ENCODE peak calls at places on chromosomes 7 and 10, in four cellular contexts. One of them, this sample, is unnamed.

GRCh38 chr7:69166979-69167516 is 431.2 kb upstream of the AUTS2 start:
- DNase-seq in upper lobe of left lung: no peak
- DNase-seq in H1: peak
- DNase-seq in transverse colon: no peak
- DNase-seq in this sample: no peak

GRCh38 chr7:100681491-100682227 is 8.1 kb downstream of the GNB2 start:
- DNase-seq in H1: no peak
- DNase-seq in upper lobe of left lung: peak
- DNase-seq in transverse colon: peak
- DNase-seq in this sample: peak

GRCh38 chr10:29160110-29160669 is 128.7 kb upstream of the LYZL1 start:
- DNase-seq in transverse colon: no peak
- DNase-seq in upper lobe of left lung: no peak
- DNase-seq in H1: no peak
- DNase-seq in this sample: no peak

GRCh38 chr7:48875300-48875916 is 48.9 kb upstream of the CDC14C start:
- DNase-seq in upper lobe of left lung: no peak
- DNase-seq in H1: peak
- DNase-seq in transverse colon: peak
- DNase-seq in this sample: no peak

GRCh38 chr10:30798621-30799020 is 169.1 kb upstream of the LYZL2 start:
- DNase-seq in transverse colon: no peak
- DNase-seq in H1: no peak
- DNase-seq in upper lobe of left lung: no peak
- DNase-seq in this sample: peak

GRCh38 chr7:157457355-157458253 is 120.8 kb downstream of the DNAJB6 start:
- DNase-seq in transverse colon: no peak
- DNase-seq in upper lobe of left lung: no peak
- DNase-seq in H1: peak
- DNase-seq in this sample: no peak

GRCh38 chr10:27644307-27644939 is 101.2 kb downstream of the MKX start:
- DNase-seq in transverse colon: no peak
- DNase-seq in upper lobe of left lung: no peak
- DNase-seq in H1: no peak
- DNase-seq in this sample: no peak

GRCh38 chr7:51278797-51279196 is 37.8 kb downstream of the COBL start:
- DNase-seq in transverse colon: no peak
- DNase-seq in H1: peak
- DNase-seq in upper lobe of left lung: no peak
- DNase-seq in this sample: no peak

GRCh38 chr7:138505361-138505873 is 45.4 kb downstream of the TRIM24 start:
- DNase-seq in upper lobe of left lung: no peak
- DNase-seq in transverse colon: no peak
- DNase-seq in H1: no peak
- DNase-seq in this sample: no peak

GRCh38 chr10:19488592-19489280 is 327.5 kb upstream of the PLXDC2 start:
- DNase-seq in transverse colon: peak
- DNase-seq in upper lobe of left lung: peak
- DNase-seq in H1: peak
- DNase-seq in this sample: peak

GRCh38 chr10:112687647-112688046 is 240.6 kb downstream of the VTI1A start:
- DNase-seq in transverse colon: no peak
- DNase-seq in upper lobe of left lung: no peak
- DNase-seq in H1: no peak
- DNase-seq in this sample: no peak

DNA sequence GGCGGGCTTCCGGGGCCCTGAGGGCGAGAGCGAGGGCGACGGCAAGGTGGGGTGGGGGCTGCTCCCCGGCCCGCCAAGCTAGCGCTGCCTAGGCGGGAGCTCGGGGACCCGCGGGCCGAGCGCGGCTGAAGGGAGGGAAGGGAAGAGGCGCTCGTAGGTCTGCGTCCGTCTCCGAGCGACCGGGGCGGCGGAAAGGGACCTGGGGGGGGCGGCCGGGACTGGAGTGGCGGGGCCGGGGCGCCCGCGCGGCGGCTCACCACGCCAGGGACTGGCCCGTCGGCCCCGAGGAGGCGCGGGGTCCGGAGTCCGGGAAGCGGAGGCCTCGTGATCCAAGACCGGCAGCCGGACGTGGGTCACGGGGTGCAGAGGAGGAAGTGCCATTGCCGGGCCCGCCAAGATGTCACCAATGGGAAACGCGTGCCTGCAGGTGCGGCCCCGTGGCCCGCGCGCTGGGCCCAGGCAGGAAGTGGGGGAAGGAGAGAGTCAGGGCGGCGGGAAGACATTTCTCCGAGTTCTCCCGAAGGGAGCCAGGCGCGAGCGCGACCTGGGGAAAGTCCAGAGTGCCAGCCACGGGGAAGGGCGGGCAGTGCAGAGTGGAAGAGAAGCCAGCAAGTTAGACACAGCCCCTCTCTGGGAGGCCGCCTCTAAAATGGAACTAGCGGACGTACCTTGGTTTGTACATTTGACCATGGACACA is 11.9 kb downstream of the HNRNPF start:
- DNase-seq in H1: peak
- DNase-seq in upper lobe of left lung: peak
- DNase-seq in transverse colon: peak
- DNase-seq in this sample: peak
- TF ChIP-seq EP300 in H1: peak
- TF ChIP-seq EP300 in upper lobe of left lung: peak
- TF ChIP-seq EP300 in transverse colon: peak
- TF ChIP-seq EP300 in this sample: no peak

GRCh38 chr7:30751696-30752273 is at the start of gene INMT:
- DNase-seq in transverse colon: no peak
- DNase-seq in upper lobe of left lung: peak
- DNase-seq in H1: no peak
- DNase-seq in this sample: no peak
- TF ChIP-seq POLR2AphosphoS5 in transverse colon: no peak
- TF ChIP-seq POLR2AphosphoS5 in upper lobe of left lung: peak
- TF ChIP-seq POLR2AphosphoS5 in H1: no peak
- TF ChIP-seq POLR2AphosphoS5 in this sample: no peak

GRCh38 chr7:55067748-55068147 is 48.9 kb downstream of the EGFR start:
- DNase-seq in transverse colon: no peak
- DNase-seq in H1: no peak
- DNase-seq in upper lobe of left lung: no peak
- DNase-seq in this sample: no peak
- TF ChIP-seq EP300 in transverse colon: no peak
- TF ChIP-seq EP300 in H1: no peak
- TF ChIP-seq EP300 in upper lobe of left lung: no peak
- TF ChIP-seq EP300 in this sample: no peak

DNA sequence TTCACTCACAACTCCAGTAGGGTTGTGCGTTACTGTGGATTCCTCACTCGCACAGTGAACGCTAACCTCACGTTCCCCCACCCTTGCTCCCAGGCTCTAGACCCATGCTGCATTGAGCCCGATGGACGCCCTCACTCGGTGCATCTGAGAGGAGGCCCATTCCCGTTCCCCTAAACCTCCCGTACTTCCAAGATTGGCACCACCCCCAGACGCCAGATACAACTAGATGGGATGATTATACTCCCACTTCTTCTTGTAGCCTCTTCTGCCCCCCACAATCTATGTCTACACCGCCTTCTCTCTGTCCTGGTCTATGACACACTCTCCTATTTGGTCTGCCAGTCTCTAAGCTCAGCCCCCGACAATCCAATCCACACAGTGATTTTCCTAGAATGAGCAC is 57.3 kb upstream of the NCAPG2 start:
- DNase-seq in upper lobe of left lung: no peak
- DNase-seq in H1: peak
- DNase-seq in transverse colon: no peak
- DNase-seq in this sample: no peak
- TF ChIP-seq POLR2AphosphoS5 in upper lobe of left lung: no peak
- TF ChIP-seq POLR2AphosphoS5 in H1: peak
- TF ChIP-seq POLR2AphosphoS5 in transverse colon: no peak
- TF ChIP-seq POLR2AphosphoS5 in this sample: no peak

DNA sequence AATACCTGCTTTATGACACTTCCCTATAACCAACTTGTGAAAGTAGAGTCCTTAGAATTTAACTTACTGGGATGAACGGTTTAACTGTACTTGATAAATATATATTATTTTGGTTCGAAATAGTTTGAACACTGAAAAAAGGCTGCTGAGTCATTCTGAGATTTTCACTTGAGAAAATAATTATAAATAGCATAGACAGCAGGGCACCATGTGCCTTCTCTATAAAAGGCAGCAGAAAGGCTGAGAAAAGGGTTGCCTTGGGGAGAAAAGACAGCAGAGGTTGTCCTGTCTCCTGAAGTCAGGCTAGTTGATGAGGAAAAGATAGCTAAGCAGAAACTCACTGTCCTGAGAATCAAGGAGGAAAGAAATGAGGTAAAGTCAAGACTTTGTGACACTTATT is 92.4 kb downstream of the CTTNBP2 start:
- DNase-seq in H1: no peak
- DNase-seq in upper lobe of left lung: no peak
- DNase-seq in transverse colon: no peak
- DNase-seq in this sample: no peak
- TF ChIP-seq EP300 in H1: no peak
- TF ChIP-seq EP300 in upper lobe of left lung: no peak
- TF ChIP-seq EP300 in transverse colon: no peak
- TF ChIP-seq EP300 in this sample: no peak

DNA sequence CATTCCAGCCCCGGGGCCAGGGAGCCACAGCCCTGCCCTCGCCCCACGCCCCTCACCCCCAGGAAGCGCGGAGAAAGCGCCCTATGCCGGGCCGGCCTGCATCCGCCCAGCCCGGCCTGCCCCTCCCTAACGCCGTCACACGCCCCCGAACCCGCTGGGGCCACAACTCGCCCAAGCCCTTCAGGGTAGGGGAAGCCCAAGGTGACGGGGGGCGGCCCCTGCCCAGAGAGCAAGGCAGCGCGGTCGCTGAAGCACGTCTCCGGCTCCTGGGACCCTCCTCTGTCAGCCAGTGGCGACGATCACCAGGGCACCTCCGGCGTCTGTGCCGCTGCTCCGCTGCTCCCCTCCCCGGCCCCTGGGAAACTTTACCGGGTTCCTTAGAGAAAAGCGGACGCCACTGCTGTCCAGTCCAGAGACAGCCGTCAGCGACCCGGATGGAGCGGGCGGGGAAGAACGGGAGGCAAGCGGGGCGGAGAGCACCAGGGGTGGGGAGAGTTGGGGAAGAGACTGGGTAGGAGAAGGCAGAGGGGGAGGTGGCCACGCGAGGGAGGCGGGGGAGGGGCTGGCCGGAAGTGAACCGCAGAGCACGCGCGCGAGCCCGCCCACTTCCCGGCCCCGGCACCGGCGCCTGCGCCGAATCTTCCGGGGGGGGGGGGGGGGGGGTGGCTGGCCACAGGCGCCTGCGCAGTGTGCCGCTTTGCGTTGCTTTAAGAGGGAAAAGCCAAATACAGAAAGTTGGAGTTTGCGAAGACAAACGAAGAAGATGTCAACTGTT is at the start of gene HERC4:
- DNase-seq in transverse colon: peak
- DNase-seq in upper lobe of left lung: peak
- DNase-seq in H1: peak
- DNase-seq in this sample: peak
- TF ChIP-seq POLR2AphosphoS5 in transverse colon: peak
- TF ChIP-seq POLR2AphosphoS5 in upper lobe of left lung: peak
- TF ChIP-seq POLR2AphosphoS5 in H1: peak
- TF ChIP-seq POLR2AphosphoS5 in this sample: peak

GRCh38 chr10:110682348-110682747 is 38.2 kb downstream of the RBM20 start:
- DNase-seq in H1: no peak
- DNase-seq in transverse colon: no peak
- DNase-seq in upper lobe of left lung: no peak
- DNase-seq in this sample: no peak

GRCh38 chr10:110681023-110681681 is 37.0 kb downstream of the RBM20 start:
- DNase-seq in H1: peak
- DNase-seq in upper lobe of left lung: no peak
- DNase-seq in transverse colon: peak
- DNase-seq in this sample: no peak

GRCh38 chr10:110676016-110676415 is 31.9 kb downstream of the RBM20 start:
- DNase-seq in H1: no peak
- DNase-seq in transverse colon: no peak
- DNase-seq in upper lobe of left lung: no peak
- DNase-seq in this sample: no peak

GRCh38 chr10:110680473-110681020 is 36.4 kb downstream of the RBM20 start:
- DNase-seq in H1: no peak
- DNase-seq in transverse colon: no peak
- DNase-seq in upper lobe of left lung: peak
- DNase-seq in this sample: no peak

GRCh38 chr10:110679633-110680472 is 35.7 kb downstream of the RBM20 start:
- DNase-seq in transverse colon: no peak
- DNase-seq in H1: no peak
- DNase-seq in upper lobe of left lung: no peak
- DNase-seq in this sample: no peak
- TF ChIP-seq EP300 in transverse colon: no peak
- TF ChIP-seq EP300 in H1: no peak
- TF ChIP-seq EP300 in upper lobe of left lung: no peak
- TF ChIP-seq EP300 in this sample: no peak

DNA sequence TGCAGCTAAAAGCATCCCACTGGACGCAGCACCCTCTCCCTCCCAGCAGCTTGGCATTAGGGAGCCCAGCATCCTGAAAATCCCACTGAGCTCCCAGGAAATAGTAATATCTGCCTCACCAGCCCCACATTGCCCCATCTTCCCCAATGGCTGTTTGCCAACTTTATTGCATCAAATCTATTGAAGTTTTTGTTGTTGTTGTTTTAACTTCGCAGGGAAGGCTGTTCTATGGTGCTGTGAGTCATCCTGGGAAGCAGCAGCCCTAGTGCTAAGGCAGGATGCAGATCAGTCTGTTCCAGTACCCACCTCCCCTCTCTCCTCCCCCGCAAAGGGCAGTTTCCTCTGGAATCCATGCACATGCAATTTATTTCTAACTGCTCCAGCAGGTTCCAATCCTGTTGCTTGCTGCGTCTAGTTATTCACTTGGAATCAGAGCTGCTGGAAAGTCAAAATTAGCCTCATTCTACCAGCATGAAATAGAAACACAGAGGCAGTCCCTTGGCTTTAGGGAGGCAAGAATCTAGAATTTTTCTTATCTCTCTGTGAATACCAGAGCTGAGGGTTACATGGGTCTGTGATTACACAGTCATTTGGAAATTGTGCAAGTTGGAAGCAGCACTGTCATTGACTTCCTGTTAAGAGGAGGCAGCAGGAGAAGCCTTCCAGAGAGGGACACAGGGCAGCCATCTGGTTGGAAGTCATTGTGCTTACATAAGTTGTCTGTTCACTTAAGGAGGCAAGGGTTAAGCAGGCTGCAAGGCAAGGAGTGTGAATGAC is 115.9 kb upstream of the CACUL1 start:
- DNase-seq in H1: no peak
- DNase-seq in transverse colon: no peak
- DNase-seq in upper lobe of left lung: no peak
- DNase-seq in this sample: no peak
- TF ChIP-seq POLR2AphosphoS5 in H1: no peak
- TF ChIP-seq POLR2AphosphoS5 in transverse colon: no peak
- TF ChIP-seq POLR2AphosphoS5 in upper lobe of left lung: no peak
- TF ChIP-seq POLR2AphosphoS5 in this sample: no peak

GRCh38 chr10:124420254-124420653 is 1.5 kb upstream of the OAT start:
- DNase-seq in transverse colon: no peak
- DNase-seq in H1: no peak
- DNase-seq in upper lobe of left lung: no peak
- DNase-seq in this sample: no peak
- TF ChIP-seq EP300 in transverse colon: no peak
- TF ChIP-seq EP300 in H1: no peak
- TF ChIP-seq EP300 in upper lobe of left lung: no peak
- TF ChIP-seq EP300 in this sample: no peak